ENCODE peak calls at places on chromosomes 3 and 15, in six cellular contexts. L is suprapubic skin, P is IMR-90, Y is uterus, G is heart left ventricle, E is breast epithelium. T is an unnamed sample.

GRCh38 chr15:68311859-68312557 is 34.5 kb downstream of the FEM1B start:
- DNase-seq in L (no peak), P (no peak), Y (peak), G (no peak), E (peak), T (peak)

GRCh38 chr3:20040476-20041196 is 390 bp downstream of the KAT2B start:
- DNase-seq in L (peak), P (peak), Y (peak), G (peak), E (peak), T (peak)

GRCh38 chr3:107382626-107383025 is 5.4 kb downstream of the CCDC54 start:
- DNase-seq in L (no peak), P (no peak), Y (no peak), G (no peak), E (no peak), T (no peak)

GRCh38 chr3:53194218-53195065 is 33.4 kb downstream of the PRKCD start:
- DNase-seq in L (no peak), P (peak), Y (peak), G (peak), E (no peak), T (peak)

GRCh38 chr15:25901841-25902610 is 38.9 kb upstream of the ATP10A start:
- DNase-seq in L (no peak), P (no peak), Y (no peak), G (no peak), E (no peak), T (no peak)

GRCh38 chr3:110487840-110488239 is 583.8 kb upstream of the NECTIN3 start:
- DNase-seq in L (no peak), P (no peak), Y (no peak), G (no peak), E (no peak), T (no peak)

GRCh38 chr15:29821416-29822099 is 710 bp downstream of the TJP1 start:
- DNase-seq in L (peak), P (peak), Y (peak), G (peak), E (peak), T (peak)

GRCh38 chr3:117059054-117059989 is 349.7 kb downstream of the TUSC7 start:
- DNase-seq in L (no peak), P (peak), Y (no peak), G (no peak), E (no peak), T (no peak)

GRCh38 chr3:108222813-108223307 is 636 bp upstream of the IFT57 start:
- DNase-seq in L (no peak), P (peak), Y (no peak), G (no peak), E (no peak), T (no peak)

GRCh38 chr3:64332461-64333350 is 107.4 kb upstream of the PRICKLE2 start:
- DNase-seq in L (no peak), P (peak), Y (no peak), G (no peak), E (no peak), T (no peak)

GRCh38 chr15:42082832-42083604 is 11.3 kb downstream of the PLA2G4D start:
- DNase-seq in L (peak), P (no peak), Y (no peak), G (no peak), E (peak), T (no peak)

GRCh38 chr3:127373701-127374625 is 86.1 kb upstream of the PRR20G start:
- DNase-seq in L (no peak), P (no peak), Y (no peak), G (no peak), E (no peak), T (peak)

GRCh38 chr15:31013863-31014607 is 22.6 kb upstream of the MTMR10 start:
- DNase-seq in L (no peak), P (no peak), Y (no peak), G (no peak), E (no peak), T (no peak)

GRCh38 chr3:536417-536813 is 339.9 kb downstream of the CHL1 start:
- DNase-seq in L (no peak), P (no peak), Y (no peak), G (no peak), E (no peak), T (no peak)

GRCh38 chr3:541328-541727 is 344.8 kb downstream of the CHL1 start:
- DNase-seq in L (no peak), P (no peak), Y (peak), G (no peak), E (no peak), T (no peak)

GRCh38 chr3:535566-536416 is 339.2 kb downstream of the CHL1 start:
- DNase-seq in L (no peak), P (peak), Y (no peak), G (no peak), E (no peak), T (no peak)
- H3K4me3 ChIP-seq in L (peak), P (peak), Y (no peak), G (peak), E (peak), T (no peak)

GRCh38 chr3:50617096-50617791 is at the start of gene MAPKAPK3:
- DNase-seq in L (peak), P (no peak), Y (no peak), G (peak), E (no peak), T (peak)
- TF ChIP-seq POLR2A in L (no peak), P (no peak), Y (no peak), G (no peak), E (no peak), T (no peak)

DNA sequence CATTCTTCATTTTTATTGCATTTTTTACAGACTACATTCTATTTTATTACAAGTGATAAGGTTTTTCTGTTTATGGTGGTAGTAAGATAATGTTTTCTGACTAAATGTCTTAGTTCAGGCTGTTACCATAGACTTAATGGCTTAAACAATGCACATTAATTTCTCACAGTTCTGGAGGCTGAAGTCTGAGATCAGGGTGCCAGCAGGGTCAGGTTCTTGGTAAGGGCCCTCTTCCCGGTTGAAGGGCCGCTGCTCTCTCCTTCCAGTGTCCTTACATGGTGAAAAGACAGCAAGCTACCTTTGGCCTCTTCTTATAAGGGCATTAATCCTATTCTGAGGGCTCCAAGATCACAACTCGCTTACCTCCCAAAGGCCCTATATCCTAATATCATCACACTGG is 19.8 kb downstream of the KCNAB1 start:
- DNase-seq in L (no peak), P (no peak), Y (no peak), G (no peak), E (no peak), T (no peak)
- TF ChIP-seq CTCF in L (no peak), P (no peak), Y (no peak), G (no peak), E (no peak), T (no peak)

GRCh38 chr3:14358426-14359211 is 43.8 kb upstream of the SLC6A6 start:
- DNase-seq in L (peak), P (peak), Y (peak), G (peak), E (peak), T (no peak)
- H3K4me3 ChIP-seq in L (no peak), P (no peak), Y (no peak), G (no peak), E (no peak), T (no peak)

GRCh38 chr3:170866499-170866898 is 3.5 kb downstream of the RPL22L1 start:
- DNase-seq in L (no peak), P (no peak), Y (no peak), G (no peak), E (no peak), T (no peak)
- TF ChIP-seq POLR2A in L (no peak), P (no peak), Y (no peak), G (no peak), E (no peak), T (no peak)

DNA sequence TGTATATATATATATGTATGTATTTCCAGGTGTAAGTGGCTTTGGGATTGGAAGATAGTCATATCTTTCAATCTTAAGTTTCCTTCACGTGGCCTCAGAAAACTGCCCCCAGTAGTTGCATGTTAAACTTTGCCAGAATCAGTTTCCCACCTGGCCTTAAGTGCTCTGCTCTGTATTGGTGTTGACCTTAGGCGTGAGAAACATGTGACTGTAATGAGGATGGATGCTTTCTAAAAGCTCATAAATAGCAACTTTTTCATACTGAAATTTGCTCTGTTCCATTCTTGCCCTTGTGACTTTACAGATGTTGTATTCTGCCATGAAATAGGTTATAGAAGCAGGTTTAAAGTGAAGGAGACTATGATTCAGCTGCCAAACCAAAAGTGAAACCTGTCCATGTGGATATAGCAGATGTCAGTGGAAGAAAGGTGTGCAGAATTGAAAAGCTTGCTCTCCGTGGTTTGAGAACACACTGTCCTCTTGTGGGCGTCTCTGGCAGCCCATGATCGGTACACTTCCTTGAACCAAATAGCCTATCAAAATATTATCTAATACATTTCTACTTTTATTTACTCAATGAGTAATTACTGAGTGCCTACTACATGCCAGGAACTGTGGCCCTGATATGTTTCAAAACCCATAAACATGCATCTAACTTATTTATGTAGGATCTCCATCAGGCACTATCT is 15.8 kb downstream of the SCG5 start:
- DNase-seq in L (no peak), P (no peak), Y (no peak), G (no peak), E (no peak), T (no peak)
- TF ChIP-seq CTCF in L (no peak), P (no peak), Y (no peak), G (no peak), E (no peak), T (no peak)

DNA sequence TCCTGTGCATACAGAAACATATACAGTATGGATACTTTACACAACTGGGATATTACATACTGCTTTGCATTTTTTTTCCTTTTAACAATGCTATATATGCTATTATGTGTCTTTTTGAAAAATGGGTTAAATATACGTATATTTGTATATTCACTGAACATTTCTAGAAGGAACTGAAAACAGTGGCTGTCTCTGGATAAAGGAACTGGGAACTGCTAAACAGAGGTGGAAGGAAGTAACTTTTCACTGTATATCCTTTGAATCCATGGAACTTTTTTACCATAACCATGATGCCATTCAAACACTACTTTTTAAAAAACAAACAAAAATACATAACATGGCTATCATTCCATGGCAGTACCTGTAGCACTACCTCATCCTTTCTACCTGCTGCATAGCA is 1.8 kb downstream of the MTFMT start:
- DNase-seq in L (no peak), P (no peak), Y (no peak), G (no peak), E (no peak), T (no peak)
- H3K4me3 ChIP-seq in L (peak), P (no peak), Y (no peak), G (peak), E (no peak), T (no peak)

GRCh38 chr3:50356553-50356952 is 2.8 kb downstream of the TMEM115 start:
- DNase-seq in L (no peak), P (no peak), Y (no peak), G (no peak), E (no peak), T (peak)

GRCh38 chr3:50354186-50354764 is 3.6 kb downstream of the CYB561D2 start:
- DNase-seq in L (no peak), P (no peak), Y (no peak), G (no peak), E (no peak), T (no peak)

GRCh38 chr3:50354850-50355249 is 4.2 kb downstream of the CYB561D2 start:
- DNase-seq in L (no peak), P (no peak), Y (no peak), G (no peak), E (no peak), T (no peak)

GRCh38 chr3:50358355-50358926 is 880 bp downstream of the TMEM115 start:
- DNase-seq in L (no peak), P (no peak), Y (no peak), G (no peak), E (no peak), T (no peak)

DNA sequence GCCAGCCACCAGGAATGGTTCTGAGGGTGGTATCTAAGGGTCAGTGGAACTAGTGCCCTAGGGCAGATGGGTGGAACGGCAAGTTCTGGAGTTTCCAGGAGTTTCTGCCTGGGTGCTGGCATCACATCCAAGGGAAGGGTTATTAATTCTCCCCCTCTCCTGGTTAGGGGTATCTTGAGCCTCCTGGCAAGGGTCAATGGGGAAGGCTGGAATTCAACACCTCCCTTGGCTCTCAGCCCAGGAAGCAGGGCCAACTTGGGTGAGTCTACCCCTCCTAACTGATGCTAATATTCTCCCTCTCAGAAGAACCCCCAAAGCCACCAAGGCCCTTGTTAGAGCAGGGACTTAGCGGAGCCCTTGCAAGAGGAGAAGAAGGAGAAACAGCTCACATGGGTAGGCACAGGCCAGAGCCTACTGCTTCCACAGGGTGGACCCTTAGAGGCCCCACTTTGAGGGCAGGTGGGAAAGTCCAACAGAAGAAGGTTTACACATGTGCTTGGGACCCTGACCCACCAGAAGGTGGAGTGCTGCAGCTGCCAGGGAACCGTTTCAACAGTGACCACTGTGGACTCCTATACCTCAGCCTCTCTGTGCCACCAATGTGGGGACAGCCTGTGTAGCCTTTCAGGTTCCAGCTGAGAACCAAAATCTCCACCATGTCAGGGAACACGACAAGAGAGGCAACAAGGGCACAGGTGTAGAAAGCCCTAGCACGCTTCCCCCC is 3.3 kb downstream of the TMEM115 start:
- DNase-seq in L (no peak), P (no peak), Y (no peak), G (no peak), E (no peak), T (no peak)
- TF ChIP-seq POLR2A in L (no peak), P (no peak), Y (no peak), G (no peak), E (no peak), T (no peak)

DNA sequence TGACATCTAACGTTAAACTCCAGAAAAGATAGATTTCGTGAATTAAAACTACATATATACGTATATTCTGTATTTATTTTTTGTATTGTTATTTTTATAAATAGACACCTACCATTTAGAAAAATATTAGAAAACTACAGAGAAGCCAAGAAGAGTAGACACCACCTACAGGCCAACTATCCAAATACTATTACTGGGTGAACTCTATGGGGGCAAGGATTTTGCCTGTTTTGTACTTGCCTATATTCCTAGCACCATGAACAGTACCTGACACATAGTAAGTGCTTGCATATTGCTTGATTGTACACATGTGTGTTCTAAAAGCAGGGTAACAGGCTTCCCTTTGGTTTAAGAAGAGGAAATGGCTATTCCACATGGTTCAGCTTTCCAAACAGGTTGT is 24.4 kb upstream of the CLEC3B start:
- DNase-seq in L (no peak), P (no peak), Y (no peak), G (no peak), E (no peak), T (no peak)
- TF ChIP-seq CTCF in L (no peak), P (no peak), Y (no peak), G (no peak), E (no peak), T (no peak)

GRCh38 chr3:183430325-183430957 is 2.0 kb upstream of the MCF2L2 start:
- DNase-seq in L (no peak), P (no peak), Y (no peak), G (no peak), E (no peak), T (no peak)
- H3K4me3 ChIP-seq in L (no peak), P (no peak), Y (no peak), G (no peak), E (no peak), T (no peak)

T was measured in adrenal gland.